ENCODE peak calls at places on chromosomes 5 and 9, in nine cellular contexts. W is tibial artery; A is breast epithelium; J is AG09309; H is Calu3; T is stimulated activated CD8-positive, alpha-beta memory T cell treated with anti-CD3 and anti-CD28 coated beads, Interleukin-15, amount 100 ng/mL, for 4 hours; L is H9; C is NCI-H2029; I is renal cortical epithelial cell. P is an unnamed sample.

GRCh38 chr5:131952286-131952857 is 6.9 kb upstream of the MEIKIN start:
- DNase-seq in W (no peak), A (no peak), J (no peak), H (no peak), T (no peak), L (no peak), C (no peak), I (peak; percentile 3), P (no peak)

GRCh38 chr9:127451681-127452480 is 571 bp downstream of the LRSAM1 start:
- DNase-seq in W (peak; percentile 81), A (peak; percentile 58), J (no peak), H (peak; percentile 55), T (no peak), L (peak; percentile 68), C (no peak), I (no peak), P (peak; percentile 37)

GRCh38 chr5:67115238-67115637 is 81.4 kb downstream of the CD180 start:
- DNase-seq in W (no peak), A (no peak), J (no peak), H (no peak), T (no peak), L (no peak), C (peak; percentile 37), I (no peak), P (no peak)

GRCh38 chr5:126508251-126508961 is 85.2 kb downstream of the GRAMD2B start:
- DNase-seq in W (no peak), A (no peak), J (no peak), H (no peak), T (no peak), L (no peak), C (no peak), I (no peak), P (no peak)

GRCh38 chr9:13513710-13514444 is 234.4 kb upstream of the MPDZ start:
- DNase-seq in W (no peak), A (peak; percentile 47), J (no peak), H (no peak), T (no peak), L (peak; percentile 66), C (no peak), I (no peak), P (no peak)

GRCh38 chr9:135884328-135885035 is 22.9 kb downstream of the CAMSAP1 start:
- DNase-seq in W (no peak), A (no peak), J (no peak), H (no peak), T (no peak), L (no peak), C (no peak), I (peak; percentile 27), P (no peak)

GRCh38 chr9:18706648-18707047 is 232.7 kb downstream of the ADAMTSL1 start:
- DNase-seq in W (no peak), A (no peak), J (no peak), H (no peak), T (no peak), L (peak; percentile 39), C (no peak), I (no peak), P (no peak)

GRCh38 chr5:133853972-133854371 is 114.5 kb downstream of the C5orf15 start:
- DNase-seq in W (no peak), A (no peak), J (no peak), H (no peak), T (no peak), L (peak; percentile 22), C (no peak), I (no peak), P (no peak)

GRCh38 chr5:58299266-58299665 is 160.6 kb downstream of the PLK2 start:
- DNase-seq in W (no peak), A (no peak), J (no peak), H (no peak), T (no peak), L (no peak), C (no peak), I (no peak), P (no peak)

GRCh38 chr5:154174091-154174490 is 16.4 kb upstream of the GALNT10 start:
- DNase-seq in W (no peak), A (no peak), J (no peak), H (no peak), T (no peak), L (no peak), C (no peak), I (peak; percentile 54), P (no peak)

GRCh38 chr9:25481377-25481776 is 196.9 kb downstream of the TUSC1 start:
- DNase-seq in W (no peak), A (no peak), J (no peak), H (no peak), T (no peak), L (no peak), C (no peak), I (no peak), P (no peak)

P was measured in psoas muscle.